ENCODE peak calls at places on chromosomes 7 and 10, in five cellular contexts. S is stomach, G is ovary, B is sigmoid colon, R is transverse colon. C is an unnamed sample.

GRCh38 chr7:106542550-106543220 is 118.3 kb downstream of the CCDC71L start:
- DNase-seq in S (peak), G (peak), B (peak), R (peak), C (peak)

GRCh38 chr10:66931949-66932343 is 6.1 kb downstream of the LRRTM3 start:
- DNase-seq in S (no peak), G (no peak), B (no peak), R (no peak), C (no peak)

GRCh38 chr7:45657890-45658715 is 83.9 kb downstream of the ADCY1 start:
- DNase-seq in S (peak), G (no peak), B (no peak), R (no peak), C (peak)

GRCh38 chr10:47409171-47409865 is 25.2 kb upstream of the ZNF488 start:
- DNase-seq in S (no peak), G (no peak), B (no peak), R (no peak), C (no peak)

GRCh38 chr7:100632951-100633717 is 8.2 kb downstream of the TFR2 start:
- DNase-seq in S (peak), G (peak), B (peak), R (peak), C (no peak)

GRCh38 chr10:132145521-132146185 is 41.1 kb upstream of the DPYSL4 start:
- DNase-seq in S (no peak), G (no peak), B (no peak), R (no peak), C (no peak)

GRCh38 chr10:73759512-73760115 is 15.4 kb downstream of the SEC24C start:
- DNase-seq in S (peak), G (no peak), B (peak), R (peak), C (no peak)

GRCh38 chr10:47406870-47407648 is 23.0 kb upstream of the ZNF488 start:
- DNase-seq in S (peak), G (no peak), B (no peak), R (no peak), C (no peak)

GRCh38 chr10:72238392-72239175 is 22.5 kb upstream of the ASCC1 start:
- DNase-seq in S (no peak), G (no peak), B (no peak), R (no peak), C (no peak)

GRCh38 chr7:39405591-39405990 is 160.6 kb upstream of the YAE1 start:
- DNase-seq in S (no peak), G (no peak), B (no peak), R (no peak), C (no peak)

GRCh38 chr10:102814873-102815661 is 22.1 kb downstream of the CYP17A1 start:
- DNase-seq in S (peak), G (peak), B (peak), R (peak), C (peak)

GRCh38 chr10:125269716-125270115 is 109.4 kb upstream of the CTBP2 start:
- DNase-seq in S (no peak), G (no peak), B (no peak), R (no peak), C (no peak)

GRCh38 chr10:113907166-113907565 is 52.7 kb downstream of the NHLRC2 start:
- DNase-seq in S (no peak), G (no peak), B (no peak), R (no peak), C (no peak)

GRCh38 chr10:34061846-34062245 is 727.4 kb upstream of the NRP1 start:
- DNase-seq in S (no peak), G (no peak), B (no peak), R (no peak), C (no peak)

GRCh38 chr7:114930107-114930521 is 8.2 kb downstream of the MDFIC start:
- DNase-seq in S (no peak), G (no peak), B (no peak), R (no peak), C (no peak)

GRCh38 chr7:70791341-70791740 is 340.6 kb upstream of the GALNT17 start:
- DNase-seq in S (no peak), G (no peak), B (no peak), R (no peak), C (no peak)

GRCh38 chr10:106410331-106410730 is 754.2 kb downstream of the SORCS1 start:
- DNase-seq in S (no peak), G (no peak), B (no peak), R (no peak), C (no peak)

GRCh38 chr10:95391164-95391563 is 100.4 kb upstream of the PDLIM1 start:
- DNase-seq in S (no peak), G (no peak), B (no peak), R (no peak), C (no peak)

GRCh38 chr7:50631100-50631499 is 65.9 kb upstream of the DDC start:
- DNase-seq in S (no peak), G (no peak), B (no peak), R (no peak), C (no peak)

GRCh38 chr7:2355079-2356008 is 717 bp downstream of the EIF3B start:
- DNase-seq in S (no peak), G (no peak), B (no peak), R (peak), C (no peak)

GRCh38 chr7:2316578-2316977 is 2.3 kb upstream of the SNX8 start:
- DNase-seq in S (no peak), G (no peak), B (no peak), R (no peak), C (no peak)

GRCh38 chr7:100213672-100214071 is 6.1 kb upstream of the PVRIG start:
- DNase-seq in S (no peak), G (no peak), B (no peak), R (no peak), C (no peak)

GRCh38 chr7:22990588-22990949 is 23.4 kb downstream of the HYCC1 start:
- DNase-seq in S (no peak), G (no peak), B (no peak), R (no peak), C (no peak)

GRCh38 chr10:103197177-103197576 is 4.1 kb upstream of the NT5C2 start:
- DNase-seq in S (peak), G (peak), B (peak), R (no peak), C (peak)

GRCh38 chr10:63217120-63217605 is 84.0 kb downstream of the NRBF2 start:
- DNase-seq in S (no peak), G (no peak), B (no peak), R (no peak), C (peak)

GRCh38 chr10:49569031-49569765 is 30.3 kb upstream of the ERCC6 start:
- DNase-seq in S (no peak), G (no peak), B (no peak), R (no peak), C (no peak)

GRCh38 chr10:127928021-127928806 is 21.3 kb downstream of the PTPRE start:
- DNase-seq in S (no peak), G (no peak), B (peak), R (no peak), C (no peak)
- TF ChIP-seq EP300 in S (no peak), G (no peak), B (no peak), R (no peak), C (no peak)

GRCh38 chr10:77638766-77639101 is 1.1 kb upstream of the KCNMA1 start:
- DNase-seq in S (no peak), G (no peak), B (no peak), R (no peak), C (no peak)

GRCh38 chr10:77639756-77640155 is 2.1 kb upstream of the KCNMA1 start:
- DNase-seq in S (no peak), G (no peak), B (no peak), R (no peak), C (no peak)

GRCh38 chr10:77637474-77637985 is at the start of gene KCNMA1:
- DNase-seq in S (no peak), G (no peak), B (peak), R (peak), C (no peak)

GRCh38 chr10:77636967-77637473 is 588 bp downstream of the KCNMA1 start:
- DNase-seq in S (no peak), G (no peak), B (peak), R (no peak), C (no peak)

GRCh38 chr10:77637986-77638765 is 568 bp upstream of the KCNMA1 start:
- DNase-seq in S (no peak), G (no peak), B (peak), R (peak), C (no peak)
- TF ChIP-seq CTCF in S (no peak), G (no peak), B (no peak), R (no peak), C (no peak)

DNA sequence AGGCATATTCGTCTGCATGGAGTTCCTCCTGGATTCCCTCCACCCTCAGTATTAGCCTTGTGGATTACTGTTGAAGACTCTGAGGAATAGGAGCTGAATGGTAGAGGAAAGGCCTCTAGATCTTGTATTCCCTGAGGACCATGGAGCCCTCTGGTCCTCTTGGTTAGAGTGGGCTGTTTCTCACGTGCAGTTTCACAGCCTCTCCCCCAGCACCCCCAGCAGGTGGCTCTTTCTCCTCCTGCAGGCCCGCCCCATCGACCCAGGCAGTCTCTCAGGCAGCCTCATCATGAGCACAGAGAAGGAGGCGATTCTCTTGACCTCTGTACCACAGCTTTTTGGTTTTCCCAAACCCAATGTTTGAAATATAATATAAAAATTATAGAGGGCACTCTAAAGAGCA is 102.0 kb downstream of the WNT2 start:
- DNase-seq in S (no peak), G (no peak), B (no peak), R (no peak), C (no peak)
- H3K27ac ChIP-seq in S (no peak), G (no peak), B (no peak), R (no peak), C (no peak)

DNA sequence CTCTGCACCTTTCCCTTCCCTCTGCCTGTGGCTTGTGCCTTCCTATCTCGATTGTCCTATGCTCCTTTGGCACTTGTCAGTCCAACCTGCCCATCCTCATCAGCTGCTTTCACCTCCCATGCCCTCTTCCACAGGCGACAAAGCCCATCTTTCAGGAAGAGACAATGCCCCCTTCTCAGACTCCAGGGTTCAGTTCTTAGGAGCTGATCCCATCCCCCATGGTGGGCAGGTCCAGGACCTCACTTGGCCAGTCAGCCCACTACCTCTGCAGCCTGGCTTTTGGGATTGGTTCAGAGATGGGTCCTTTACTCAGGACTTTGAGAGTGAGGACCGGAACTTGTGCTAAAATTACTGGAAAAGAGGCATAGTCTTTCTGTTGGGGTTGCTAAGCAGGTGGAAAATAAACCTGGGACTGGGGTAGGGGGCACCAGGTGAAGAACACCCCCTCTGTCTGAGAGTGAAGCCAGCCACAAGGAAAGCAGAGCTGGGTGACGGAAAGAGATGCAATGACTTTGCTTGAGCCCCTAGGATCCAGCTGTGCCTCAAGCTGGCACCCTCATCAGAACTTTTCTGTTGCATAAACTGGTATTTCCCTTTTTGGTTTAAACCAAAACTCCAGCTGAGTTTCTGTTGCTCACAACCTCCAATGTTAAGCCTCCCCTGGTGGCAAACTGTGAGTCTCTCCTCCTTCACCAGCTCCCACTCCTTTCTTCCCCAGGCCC is 73.8 kb upstream of the NANOS1 start:
- DNase-seq in S (peak), G (no peak), B (no peak), R (no peak), C (no peak)
- TF ChIP-seq EP300 in S (no peak), G (no peak), B (no peak), R (no peak), C (no peak)

GRCh38 chr10:122051609-122052385 is 62.8 kb downstream of the TACC2 start:
- DNase-seq in S (peak), G (peak), B (peak), R (peak), C (peak)
- TF ChIP-seq CTCF in S (peak), G (no peak), B (peak), R (peak), C (peak)

DNA sequence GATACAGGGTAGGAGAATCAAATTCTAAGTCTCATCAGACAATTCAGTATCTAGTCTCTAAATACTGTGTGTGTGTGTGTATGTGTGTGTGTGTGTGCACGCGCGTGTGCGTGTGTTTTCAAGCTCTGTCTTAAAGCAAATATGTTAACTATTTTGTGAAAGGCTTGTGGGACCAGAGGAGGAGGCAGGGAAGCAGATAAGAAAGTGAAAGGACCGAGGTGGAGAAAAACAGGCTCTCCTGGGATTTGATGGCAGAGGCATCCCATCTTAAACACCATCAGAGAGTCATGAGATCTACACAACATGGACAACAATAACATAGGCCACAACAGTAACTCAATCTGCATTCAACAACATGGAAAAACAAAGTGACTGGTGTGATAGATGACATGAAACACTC is 67.1 kb downstream of the PIP4K2A start:
- DNase-seq in S (no peak), G (no peak), B (no peak), R (no peak), C (no peak)
- H3K27ac ChIP-seq in S (peak), G (no peak), B (no peak), R (peak), C (peak)